ENCODE peak calls at places on chromosomes 12 and 14, in ten cellular contexts. Q is A549, Y is WTC11, U is endothelial cell of umbilical vein, P is K562, B is HepG2, S is SK-N-SH, N is HCT116, O is H1, W is GM12878. E is an unnamed sample.

GRCh38 chr12:103523771-103524170 is 28.0 kb upstream of the C12orf42 start:
- DNase-seq in Q (no peak), Y (no peak), U (no peak), P (no peak), B (no peak), S (no peak), N (no peak), O (no peak), W (no peak), E (no peak)

GRCh38 chr14:104897286-104898194 is 27.1 kb upstream of the PLD4 start:
- DNase-seq in Q (no peak), Y (no peak), U (no peak), P (no peak), B (no peak), S (peak; percentile 27), N (no peak), O (no peak), W (no peak), E (no peak)

GRCh38 chr12:114393569-114393968 is 12.4 kb downstream of the TBX5 start:
- DNase-seq in Q (no peak), Y (no peak), U (no peak), P (no peak), B (no peak), S (no peak), N (no peak), O (no peak), W (no peak), E (no peak)

GRCh38 chr12:89994901-89995300 is 286.3 kb upstream of the ATP2B1 start:
- DNase-seq in Q (no peak), Y (no peak), U (no peak), P (no peak), B (no peak), S (no peak), N (no peak), O (no peak), W (no peak), E (no peak)

GRCh38 chr14:106286697-106287290 is 760.4 kb downstream of the TMEM121 start:
- DNase-seq in Q (peak; percentile 7), Y (no peak), U (no peak), P (peak; percentile 41), B (no peak), S (peak; percentile 73), N (no peak), O (no peak), W (no peak), E (peak; percentile 26)

GRCh38 chr14:100246809-100247428 is 8.0 kb downstream of the YY1 start:
- DNase-seq in Q (peak; percentile 73), Y (no peak), U (peak; percentile 67), P (peak; percentile 69), B (peak; percentile 77), S (peak; percentile 74), N (peak; percentile 48), O (no peak), W (no peak), E (peak; percentile 70)

GRCh38 chr14:80356413-80356812 is 145.1 kb upstream of the DIO2 start:
- DNase-seq in Q (peak; percentile 35), Y (peak; percentile 13), U (peak; percentile 27), P (no peak), B (peak; percentile 2), S (peak; percentile 6), N (no peak), O (no peak), W (no peak), E (peak; percentile 19)

GRCh38 chr14:75461755-75462349 is 34.0 kb downstream of the JDP2 start:
- DNase-seq in Q (no peak), Y (no peak), U (no peak), P (no peak), B (no peak), S (no peak), N (no peak), O (no peak), W (no peak), E (no peak)

GRCh38 chr12:108614041-108614440 is 16.2 kb upstream of the TMEM119 start:
- DNase-seq in Q (no peak), Y (no peak), U (no peak), P (no peak), B (no peak), S (no peak), N (no peak), O (no peak), W (no peak), E (no peak)

GRCh38 chr14:89178802-89179201 is 238.2 kb downstream of the FOXN3 start:
- DNase-seq in Q (no peak), Y (no peak), U (no peak), P (no peak), B (no peak), S (no peak), N (no peak), O (no peak), W (no peak), E (no peak)

GRCh38 chr14:89179891-89180404 is 237.1 kb downstream of the FOXN3 start:
- DNase-seq in Q (no peak), Y (no peak), U (no peak), P (no peak), B (no peak), S (no peak), N (no peak), O (peak; percentile 37), W (no peak), E (no peak)

GRCh38 chr14:89180546-89180945 is 236.5 kb downstream of the FOXN3 start:
- DNase-seq in Q (no peak), Y (no peak), U (no peak), P (no peak), B (no peak), S (no peak), N (no peak), O (peak; percentile 42), W (no peak), E (no peak)

GRCh38 chr14:89178376-89178775 is 238.7 kb downstream of the FOXN3 start:
- DNase-seq in Q (no peak), Y (no peak), U (no peak), P (no peak), B (no peak), S (no peak), N (no peak), O (peak; percentile 35), W (no peak), E (no peak)

DNA sequence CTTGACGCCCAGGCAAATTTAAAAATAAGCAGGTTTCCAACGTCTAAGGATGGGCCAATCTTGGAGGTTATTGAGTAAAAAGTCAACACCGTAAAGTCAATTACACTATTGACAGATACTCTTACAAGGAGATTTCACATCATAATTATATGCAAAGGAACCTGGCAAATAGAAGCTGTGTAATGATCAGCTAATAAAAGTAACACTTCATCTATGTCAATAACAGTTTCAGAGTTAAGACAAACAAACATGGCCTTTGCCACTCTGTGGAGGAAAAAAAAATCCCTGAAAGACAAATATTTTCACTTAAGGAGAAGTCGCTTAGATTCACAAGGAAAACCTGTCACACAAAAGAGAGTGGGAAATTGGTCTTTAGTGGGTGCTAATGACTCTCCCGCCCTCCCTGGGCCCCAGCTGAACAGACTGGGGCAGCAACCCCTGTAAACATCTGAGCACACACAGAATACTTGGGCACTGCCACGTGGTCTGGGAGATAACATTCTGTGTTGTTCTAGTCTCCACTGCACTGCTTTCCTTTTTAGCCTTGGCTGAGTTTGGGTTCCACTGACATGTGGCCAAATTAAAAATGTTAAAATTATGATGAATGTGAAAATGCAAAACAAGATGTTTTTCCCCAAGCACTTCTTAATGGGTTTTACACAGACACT is 240.8 kb downstream of the FOXN3 start:
- DNase-seq in Q (no peak), Y (no peak), U (no peak), P (no peak), B (no peak), S (no peak), N (no peak), O (no peak), W (no peak), E (no peak)
- TF ChIP-seq MAX in Q (no peak), Y (no peak), U (no peak), P (no peak), B (no peak), S (no peak), N (no peak), O (no peak), W (no peak), E (no peak)

GRCh38 chr12:106790020-106790419 is 15.5 kb downstream of the RIC8B start:
- DNase-seq in Q (no peak), Y (no peak), U (no peak), P (no peak), B (no peak), S (no peak), N (no peak), O (no peak), W (no peak), E (no peak)
- TF ChIP-seq CTCF in Q (peak; percentile 20), Y (no peak), U (no peak), P (peak; percentile 22), B (peak; percentile 8), S (no peak), N (peak; percentile 30), O (no peak), W (peak; percentile 13), E (no peak)

GRCh38 chr12:30732954-30733637 is 21.7 kb downstream of the CAPRIN2 start:
- DNase-seq in Q (no peak), Y (no peak), U (no peak), P (no peak), B (peak; percentile 48), S (no peak), N (no peak), O (no peak), W (no peak), E (no peak)
- TF ChIP-seq MAX in Q (no peak), Y (no peak), U (no peak), P (no peak), B (no peak), S (no peak), N (no peak), O (no peak), W (no peak), E (no peak)

GRCh38 chr12:71556471-71556870 is 107.2 kb downstream of the ZFC3H1 start:
- DNase-seq in Q (no peak), Y (no peak), U (no peak), P (no peak), B (no peak), S (no peak), N (no peak), O (no peak), W (no peak), E (no peak)

GRCh38 chr12:71548906-71549305 is 109.3 kb downstream of the LGR5 start:
- DNase-seq in Q (no peak), Y (no peak), U (no peak), P (no peak), B (no peak), S (no peak), N (no peak), O (no peak), W (no peak), E (no peak)

GRCh38 chr12:71552728-71553501 is 110.7 kb downstream of the ZFC3H1 start:
- DNase-seq in Q (no peak), Y (no peak), U (no peak), P (no peak), B (peak; percentile 92), S (no peak), N (no peak), O (no peak), W (no peak), E (no peak)

GRCh38 chr12:71546322-71546861 is 106.8 kb downstream of the LGR5 start:
- DNase-seq in Q (no peak), Y (no peak), U (no peak), P (no peak), B (no peak), S (no peak), N (no peak), O (no peak), W (no peak), E (no peak)

DNA sequence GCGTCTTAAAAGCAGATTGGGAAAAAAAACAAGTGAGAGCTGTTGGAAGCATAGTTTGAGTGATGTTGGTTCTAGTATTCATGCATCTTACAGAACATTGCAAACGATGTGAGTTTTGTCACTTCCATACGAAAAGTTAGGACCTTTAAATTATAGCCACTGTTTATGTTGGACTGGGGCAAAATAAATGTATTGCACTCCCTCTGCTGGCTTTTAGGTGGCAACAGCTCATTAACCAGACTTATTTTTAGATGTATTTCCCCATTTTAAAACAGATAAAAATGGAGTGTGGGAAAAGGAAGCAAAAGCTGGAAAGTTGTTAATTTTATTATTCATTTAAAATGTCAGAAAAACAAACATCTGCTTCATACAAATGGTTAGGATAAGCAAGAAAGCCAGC is 111.9 kb downstream of the LGR5 start:
- DNase-seq in Q (peak; percentile 27), Y (no peak), U (peak; percentile 6), P (peak; percentile 28), B (no peak), S (peak; percentile 22), N (peak; percentile 7), O (no peak), W (no peak), E (peak; percentile 42)
- TF ChIP-seq CTCF in Q (peak; percentile 33), Y (no peak), U (no peak), P (peak; percentile 79), B (peak; percentile 34), S (peak; percentile 58), N (peak; percentile 59), O (peak; percentile 38), W (peak; percentile 8), E (peak; percentile 50)